ENCODE peak calls at places on chromosomes 1 and 21, in eight cellular contexts. O is PC-9, B is AG04450, A is GM23338, K is body of pancreas, D is RWPE2, W is left ventricle myocardium inferior, H is brain microvascular endothelial cell. E is an unnamed sample.
A peak's percentile ranks its signal among the peaks of the same experiment; 100 is the strongest.

GRCh38 chr1:22673486-22674409 is 20.7 kb downstream of the C1QB start:
- DNase-seq in O (no peak), W (peak; percentile 41), A (peak; percentile 76), D (no peak), K (peak; percentile 58), H (peak; percentile 67), B (peak; percentile 39), E (peak; percentile 32)

GRCh38 chr1:41751804-41752513 is 166.8 kb downstream of the HIVEP3 start:
- DNase-seq in O (no peak), D (no peak), B (no peak), W (no peak), H (peak; percentile 86), A (no peak), K (no peak), E (no peak)

GRCh38 chr1:41365320-41365633 is 4.0 kb downstream of the FOXO6 start:
- DNase-seq in B (no peak), O (no peak), W (no peak), H (no peak), A (no peak), K (no peak), D (no peak), E (no peak)

GRCh38 chr1:217138173-217138838 is 415.1 kb upstream of the ESRRG start:
- DNase-seq in O (no peak), W (no peak), B (no peak), K (no peak), H (no peak), A (peak; percentile 32), D (no peak), E (no peak)

GRCh38 chr21:46080171-46081021 is 17.5 kb upstream of the COL6A2 start:
- DNase-seq in W (peak; percentile 75), D (peak; percentile 48), B (no peak), H (no peak), A (no peak), K (no peak), O (no peak), E (no peak)

GRCh38 chr1:46133181-46133658 is 791 bp upstream of the PIK3R3 start:
- DNase-seq in B (no peak), H (no peak), A (no peak), K (no peak), O (no peak), W (peak; percentile 68), D (no peak), E (no peak)

GRCh38 chr1:91842056-91842455 is 43.9 kb downstream of the TGFBR3 start:
- DNase-seq in H (no peak), B (no peak), D (no peak), K (no peak), W (no peak), A (no peak), O (no peak), E (no peak)

GRCh38 chr1:198492872-198493271 is 47.6 kb downstream of the ATP6V1G3 start:
- DNase-seq in O (no peak), W (no peak), D (no peak), H (peak; percentile 53), A (no peak), B (peak; percentile 59), K (no peak), E (no peak)

GRCh38 chr1:145795257-145795881 is 28.5 kb downstream of the RNF115 start:
- DNase-seq in H (no peak), O (no peak), D (no peak), W (no peak), A (no peak), B (no peak), K (no peak), E (no peak)

GRCh38 chr1:52662645-52663313 is 29.8 kb downstream of the SHISAL2A start:
- DNase-seq in W (no peak), B (no peak), D (no peak), H (no peak), A (peak; percentile 88), K (peak; percentile 17), O (peak; percentile 98), E (peak; percentile 66)

GRCh38 chr1:228667224-228667623 is 68.1 kb upstream of the RHOU start:
- DNase-seq in W (no peak), K (no peak), A (no peak), H (no peak), D (no peak), B (no peak), O (no peak), E (no peak)

GRCh38 chr1:245121523-245121922 is 33.3 kb upstream of the KIF26B start:
- DNase-seq in B (no peak), O (no peak), A (peak; percentile 51), K (no peak), D (no peak), H (no peak), W (no peak), E (no peak)

GRCh38 chr1:244653439-244654283 is 735 bp downstream of the DESI2 start:
- DNase-seq in B (no peak), O (peak; percentile 52), D (peak; percentile 49), H (no peak), A (peak; percentile 44), K (peak; percentile 7), W (no peak), E (peak; percentile 15)

GRCh38 chr1:106998431-106999002 is 58.0 kb upstream of the PRMT6 start:
- DNase-seq in A (no peak), K (no peak), D (no peak), O (no peak), W (no peak), H (no peak), B (no peak), E (no peak)

GRCh38 chr1:4699724-4700301 is 45.4 kb downstream of the AJAP1 start:
- DNase-seq in A (no peak), D (no peak), H (peak; percentile 72), K (no peak), B (no peak), O (no peak), W (no peak), E (no peak)

DNA sequence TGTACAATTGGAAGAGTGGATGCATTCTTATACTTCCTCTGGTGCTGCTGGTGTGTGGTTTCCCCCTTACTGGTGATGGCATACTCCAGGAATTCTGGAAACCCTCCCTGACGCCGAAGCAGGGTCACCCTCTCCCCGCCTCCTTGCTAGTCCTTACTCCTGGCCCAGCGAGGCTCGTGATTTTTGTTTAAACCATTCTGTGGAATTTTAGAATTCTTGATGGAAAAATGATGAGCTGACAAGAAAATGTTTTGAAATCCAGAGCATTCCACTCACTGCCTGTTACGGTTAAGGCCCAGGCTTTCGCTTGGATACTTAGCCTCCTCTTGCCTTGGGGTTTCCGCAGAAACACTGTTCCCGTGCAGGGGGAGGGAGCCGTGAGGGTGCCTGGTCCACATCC is 41.1 kb downstream of the IL6R start:
- DNase-seq in O (no peak), D (no peak), A (no peak), W (no peak), H (peak; percentile 86), B (peak; percentile 90), K (no peak), E (no peak)
- TF ChIP-seq CTCF in O (no peak), D (no peak), A (no peak), W (no peak), H (no peak), B (no peak), K (no peak), E (no peak)

DNA sequence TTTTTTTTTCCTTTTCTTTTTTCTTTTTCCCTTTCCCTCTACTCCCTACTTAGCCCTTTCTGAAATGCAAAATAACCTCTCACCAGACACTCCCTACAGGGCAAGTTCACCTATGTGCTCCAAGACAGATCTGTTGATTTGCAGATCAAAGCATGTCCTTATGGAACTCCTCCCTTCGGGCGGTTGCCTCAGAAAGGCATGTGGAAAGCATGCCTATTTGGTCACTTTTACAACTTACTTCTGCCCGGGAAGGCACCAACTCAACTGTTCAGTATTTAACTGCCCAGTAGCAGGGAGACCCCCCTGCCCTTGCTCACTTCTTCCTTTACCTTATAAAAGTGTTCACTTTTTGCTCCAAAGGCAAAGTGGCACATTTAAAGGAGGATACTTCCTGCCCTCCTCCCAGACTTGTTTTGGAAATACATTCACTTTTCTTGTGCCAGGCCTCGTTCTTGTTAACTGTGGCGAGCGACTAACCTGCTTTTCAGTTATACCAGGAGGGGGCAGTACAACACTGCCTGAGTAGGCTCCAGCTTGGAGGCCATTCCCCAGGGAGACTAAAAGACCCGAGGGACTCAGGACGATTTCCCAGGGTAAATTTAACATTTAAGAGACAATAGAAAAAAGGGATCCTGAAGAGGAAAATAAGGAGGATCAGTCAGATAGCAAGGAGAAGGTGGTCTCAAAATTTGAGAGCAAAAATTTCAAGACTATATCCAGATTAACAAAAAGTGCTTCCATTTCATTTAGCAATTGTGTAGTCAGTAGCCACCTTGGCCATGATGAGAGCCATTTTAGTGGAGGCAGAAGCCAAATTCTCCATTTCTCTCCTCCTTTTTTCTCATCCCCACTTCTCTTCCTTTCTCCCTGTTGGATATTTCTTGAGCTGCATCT is 12.3 kb upstream of the SLAMF7 start:
- DNase-seq in H (peak; percentile 60), A (peak; percentile 94), O (peak; percentile 51), B (peak; percentile 15), D (no peak), K (peak; percentile 63), W (no peak), E (peak; percentile 58)
- H3K27ac ChIP-seq in H (no peak overlapping the region), A (peak overlapping the region; percentile 13), O (peak overlapping the region; percentile 50), B (no peak overlapping the region), D (no peak overlapping the region), K (no peak overlapping the region), W (no peak overlapping the region), E (no peak overlapping the region)

DNA sequence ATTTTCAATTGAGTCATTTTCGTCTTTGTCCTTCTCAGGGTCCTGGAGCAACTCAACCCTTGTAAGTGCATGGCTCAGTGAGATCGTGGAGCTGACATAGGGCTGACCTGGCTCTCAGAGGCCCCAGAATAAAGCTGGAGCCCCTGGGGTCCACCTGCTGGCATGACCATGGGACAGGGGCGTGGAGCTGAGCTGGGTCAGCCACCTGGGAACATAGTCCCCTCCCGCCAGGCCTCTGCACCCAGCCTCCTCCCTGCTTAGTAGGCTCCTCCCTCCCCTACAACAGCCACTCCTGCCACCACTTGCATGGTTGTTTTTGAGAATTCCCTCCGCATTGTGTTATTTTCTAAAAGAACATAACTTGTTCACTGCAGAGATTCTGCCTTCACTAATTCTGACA is 3.1 kb upstream of the RIPK4 start:
- DNase-seq in W (no peak), H (no peak), A (no peak), K (no peak), D (no peak), B (no peak), O (no peak), E (no peak)
- H3K4me3 ChIP-seq in W (no peak overlapping the region), H (no peak overlapping the region), A (peak overlapping the region; percentile 77), K (no peak overlapping the region), D (no peak overlapping the region), B (no peak overlapping the region), O (no peak overlapping the region), E (no peak overlapping the region)

GRCh38 chr1:183697814-183698590 is 44.9 kb upstream of the APOBEC4 start:
- DNase-seq in A (no peak), K (no peak), W (no peak), B (no peak), O (no peak), H (no peak), D (no peak), E (no peak)

GRCh38 chr1:183696981-183697380 is 43.9 kb upstream of the APOBEC4 start:
- DNase-seq in D (no peak), K (no peak), W (no peak), A (no peak), H (no peak), O (no peak), B (no peak), E (no peak)

GRCh38 chr1:183702087-183702812 is 49.1 kb upstream of the APOBEC4 start:
- DNase-seq in W (no peak), H (no peak), A (no peak), K (no peak), D (no peak), B (no peak), O (peak; percentile 90), E (no peak)

GRCh38 chr1:183699643-183700160 is 46.6 kb upstream of the APOBEC4 start:
- DNase-seq in A (no peak), W (no peak), O (peak; percentile 99), D (no peak), B (no peak), H (peak; percentile 14), K (no peak), E (no peak)

GRCh38 chr1:183702813-183703198 is 49.7 kb upstream of the APOBEC4 start:
- DNase-seq in O (no peak), B (no peak), A (peak; percentile 13), H (no peak), K (no peak), D (no peak), W (no peak), E (no peak)
- TF ChIP-seq CTCF in O (no peak), B (no peak), A (no peak), H (no peak), K (no peak), D (no peak), W (no peak), E (no peak)

E was measured in thyroid gland.